ENCODE peak calls at places on chromosomes 6 and 20, in ten cellular contexts. D, R, F, S, M, W, J, L, N and I are unnamed samples.

GRCh38 chr6:7085911-7086310 is 21.9 kb upstream of the RREB1 start:
- DNase-seq in D (peak), R (no peak), F (no peak), S (peak), M (peak), W (no peak), J (peak), L (peak), N (no peak), I (peak)

GRCh38 chr6:38773338-38773737 is 58.2 kb downstream of the DNAH8 start:
- DNase-seq in D (no peak), R (no peak), F (peak), S (no peak), M (no peak), W (no peak), J (peak), L (no peak), N (peak), I (no peak)

GRCh38 chr6:84910881-84911607 is 146.6 kb upstream of the TBX18 start:
- DNase-seq in D (no peak), R (no peak), F (no peak), S (no peak), M (no peak), W (no peak), J (no peak), L (no peak), N (no peak), I (no peak)

GRCh38 chr6:119312875-119313338 is 36.7 kb downstream of the MAN1A1 start:
- DNase-seq in D (no peak), R (no peak), F (no peak), S (no peak), M (no peak), W (no peak), J (no peak), L (no peak), N (no peak), I (no peak)

GRCh38 chr20:23753589-23753988 is 2.9 kb upstream of the CST1 start:
- DNase-seq in D (no peak), R (no peak), F (no peak), S (no peak), M (no peak), W (no peak), J (peak), L (no peak), N (no peak), I (no peak)

GRCh38 chr20:35317416-35317815 is 25.2 kb upstream of the FAM83C start:
- DNase-seq in D (no peak), R (no peak), F (no peak), S (no peak), M (no peak), W (no peak), J (no peak), L (no peak), N (no peak), I (no peak)

GRCh38 chr6:65229768-65230167 is 477.3 kb downstream of the EYS start:
- DNase-seq in D (no peak), R (no peak), F (no peak), S (no peak), M (no peak), W (no peak), J (peak), L (peak), N (no peak), I (no peak)

GRCh38 chr6:65399355-65400084 is 307.5 kb downstream of the EYS start:
- DNase-seq in D (no peak), R (no peak), F (no peak), S (no peak), M (no peak), W (no peak), J (no peak), L (no peak), N (no peak), I (no peak)

GRCh38 chr6:34273242-34273805 is 24.5 kb upstream of the SMIM29 start:
- DNase-seq in D (peak), R (no peak), F (no peak), S (no peak), M (peak), W (no peak), J (no peak), L (peak), N (no peak), I (peak)

GRCh38 chr6:24431045-24431451 is 28.3 kb downstream of the MRS2 start:
- DNase-seq in D (no peak), R (peak), F (peak), S (peak), M (peak), W (no peak), J (peak), L (peak), N (no peak), I (no peak)

GRCh38 chr6:105862936-105863603 is 223.1 kb upstream of the PRDM1 start:
- DNase-seq in D (no peak), R (no peak), F (no peak), S (no peak), M (no peak), W (no peak), J (no peak), L (no peak), N (no peak), I (no peak)

GRCh38 chr6:3568396-3569082 is 111.7 kb upstream of the SLC22A23 start:
- DNase-seq in D (no peak), R (no peak), F (no peak), S (peak), M (no peak), W (no peak), J (no peak), L (no peak), N (no peak), I (no peak)

GRCh38 chr6:80181352-80182081 is 75.0 kb downstream of the BCKDHB start:
- DNase-seq in D (no peak), R (no peak), F (no peak), S (no peak), M (no peak), W (no peak), J (no peak), L (no peak), N (no peak), I (no peak)

GRCh38 chr6:150830409-150831165 is 34.9 kb upstream of the MTHFD1L start:
- DNase-seq in D (no peak), R (no peak), F (no peak), S (no peak), M (peak), W (no peak), J (peak), L (peak), N (no peak), I (no peak)